ENCODE peak calls at places on chromosome 15, in five cellular contexts. T is SJSA1, C is transverse colon, K is iPS DF 6.9, I is BE2C. H is an unnamed sample.

GRCh38 chr15:40091861-40092415 is 16.7 kb downstream of the BMF start:
- DNase-seq in T (no peak), C (no peak), K (no peak), I (no peak), H (no peak)

GRCh38 chr15:76169013-76169412 is 109.2 kb downstream of the TMEM266 start:
- DNase-seq in T (peak; percentile 21), C (no peak), K (no peak), I (no peak), H (no peak)

GRCh38 chr15:60760646-60761504 is 281.9 kb upstream of the ICE2 start:
- DNase-seq in T (peak; percentile 52), C (no peak), K (no peak), I (no peak), H (no peak)

GRCh38 chr15:70023769-70024491 is 73.8 kb downstream of the TLE3 start:
- DNase-seq in T (peak; percentile 61), C (peak; percentile 25), K (no peak), I (no peak), H (no peak)

GRCh38 chr15:91480426-91480825 is 373.1 kb upstream of the SLCO3A1 start:
- DNase-seq in T (no peak), C (no peak), K (no peak), I (no peak), H (no peak)

GRCh38 chr15:58410353-58410752 is 21.4 kb upstream of the LIPC start:
- DNase-seq in T (peak; percentile 28), C (no peak), K (no peak), I (no peak), H (no peak)

GRCh38 chr15:68983821-68984517 is 30.5 kb upstream of the NOX5 start:
- DNase-seq in T (no peak), C (no peak), K (no peak), I (no peak), H (no peak)

GRCh38 chr15:69631978-69632377 is 179.4 kb downstream of the RPLP1 start:
- DNase-seq in T (no peak), C (no peak), K (no peak), I (no peak), H (no peak)

GRCh38 chr15:51493892-51494291 is 128.7 kb downstream of the DMXL2 start:
- DNase-seq in T (peak; percentile 44), C (no peak), K (no peak), I (no peak), H (no peak)

GRCh38 chr15:91075761-91076160 is 24.3 kb upstream of the SV2B start:
- DNase-seq in T (no peak), C (no peak), K (no peak), I (no peak), H (no peak)

GRCh38 chr15:29925227-29926082 is 103.2 kb upstream of the TJP1 start:
- DNase-seq in T (peak; percentile 90), C (peak; percentile 63), K (peak; percentile 82), I (peak; percentile 82), H (peak; percentile 67)

GRCh38 chr15:56631765-56632164 is 101.5 kb downstream of the ZNF280D start:
- DNase-seq in T (no peak), C (no peak), K (no peak), I (no peak), H (no peak)

GRCh38 chr15:77380033-77380432 is 39.9 kb downstream of the PEAK1 start:
- DNase-seq in T (no peak), C (no peak), K (no peak), I (no peak), H (no peak)

GRCh38 chr15:58875343-58875742 is 58.1 kb downstream of the SLTM start:
- DNase-seq in T (no peak), C (no peak), K (no peak), I (no peak), H (no peak)

GRCh38 chr15:85793641-85794597 is 806 bp downstream of the KLHL25 start:
- DNase-seq in T (no peak), C (peak; percentile 53), K (no peak), I (peak; percentile 50), H (peak; percentile 68)

GRCh38 chr15:77496710-77497107 is 76.0 kb downstream of the HMG20A start:
- DNase-seq in T (peak; percentile 93), C (peak; percentile 85), K (no peak), I (peak; percentile 87), H (peak; percentile 81)

GRCh38 chr15:86743283-86743903 is 663.7 kb downstream of the AGBL1 start:
- DNase-seq in T (peak; percentile 9), C (peak; percentile 64), K (peak; percentile 66), I (peak; percentile 61), H (peak; percentile 65)

GRCh38 chr15:55234104-55234799 is 37.5 kb upstream of the RSL24D1 start:
- DNase-seq in T (no peak), C (no peak), K (no peak), I (no peak), H (no peak)

GRCh38 chr15:83904107-83904720 is 250.3 kb downstream of the ADAMTSL3 start:
- DNase-seq in T (peak; percentile 17), C (peak; percentile 15), K (no peak), I (no peak), H (no peak)

GRCh38 chr15:48891229-48891765 is 13.4 kb downstream of the EID1 start:
- DNase-seq in T (no peak), C (no peak), K (no peak), I (no peak), H (no peak)

GRCh38 chr15:83694538-83694937 is 40.6 kb downstream of the ADAMTSL3 start:
- DNase-seq in T (no peak), C (no peak), K (no peak), I (no peak), H (no peak)

GRCh38 chr15:49225572-49226281 is 55.7 kb downstream of the GALK2 start:
- DNase-seq in T (peak; percentile 17), C (no peak), K (peak; percentile 39), I (peak; percentile 76), H (no peak)

GRCh38 chr15:95431518-95431917 is 899.0 kb upstream of the NR2F2 start:
- DNase-seq in T (no peak), C (no peak), K (no peak), I (no peak), H (no peak)

GRCh38 chr15:95429345-95429744 is 901.2 kb upstream of the NR2F2 start:
- DNase-seq in T (no peak), C (no peak), K (no peak), I (no peak), H (no peak)

DNA sequence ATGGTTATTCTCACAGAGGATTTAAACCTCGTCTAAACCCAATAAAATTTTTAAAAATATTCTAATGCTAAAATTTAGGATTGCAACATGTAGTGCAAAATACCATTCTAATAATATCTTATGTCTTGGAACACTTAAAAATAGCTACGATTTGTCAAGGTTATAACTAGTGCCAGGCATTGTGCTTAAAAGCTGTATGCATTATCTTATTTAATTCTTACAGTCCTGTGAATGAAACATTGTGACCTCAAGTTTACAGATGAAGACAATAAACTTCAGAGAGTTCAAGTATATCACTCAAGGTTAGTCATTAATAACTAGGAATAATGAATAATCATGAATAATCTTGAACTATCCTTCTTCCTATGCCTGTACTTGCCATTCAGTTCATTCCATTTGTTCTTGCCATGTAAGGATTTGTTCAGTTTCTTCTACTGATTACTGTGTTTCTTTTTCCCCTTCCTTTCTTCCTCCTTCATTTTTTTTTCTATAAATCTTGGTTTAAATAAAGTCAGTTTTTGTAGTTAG is 897.6 kb upstream of the NR2F2 start:
- DNase-seq in T (no peak), C (no peak), K (no peak), I (no peak), H (no peak)
- H3K9me3 ChIP-seq in T (no peaks in the 10 kb centered on the region), C (no peaks in the 10 kb centered on the region), K (no peaks in the 10 kb centered on the region), I (no peaks in the 10 kb centered on the region), H (no peaks in the 10 kb centered on the region)

DNA sequence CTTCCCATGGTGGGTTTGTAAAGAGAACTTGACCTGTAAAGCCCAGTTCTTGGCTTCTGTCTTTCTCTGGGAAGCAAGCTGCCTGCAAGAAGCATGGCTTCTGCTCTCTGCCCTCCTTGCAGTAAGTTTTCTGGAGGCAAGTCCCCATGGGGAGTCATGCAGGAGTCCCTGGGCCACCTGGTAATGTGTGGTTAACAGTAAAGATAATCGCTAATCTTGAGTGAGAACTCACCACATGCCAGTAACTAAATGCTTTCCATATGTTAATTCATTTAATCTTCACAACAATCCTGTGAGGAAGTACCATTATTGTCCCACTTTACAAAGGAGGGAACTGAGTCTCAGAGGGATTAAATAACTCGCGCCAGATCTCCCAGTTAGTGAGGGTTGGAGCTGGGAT is 4.2 kb downstream of the CAPN3 start:
- DNase-seq in T (no peak), C (no peak), K (no peak), I (no peak), H (no peak)
- H3K9me3 ChIP-seq in T (no peaks in the 10 kb centered on the region), C (no peaks in the 10 kb centered on the region), K (no peaks in the 10 kb centered on the region), I (no peaks in the 10 kb centered on the region), H (no peaks in the 10 kb centered on the region)

GRCh38 chr15:47756872-47757271 is 39.6 kb downstream of the SEMA6D start:
- DNase-seq in T (peak; percentile 37), C (peak; percentile 51), K (no peak), I (no peak), H (peak; percentile 30)
- H3K9me3 ChIP-seq in T (no peaks in the 10 kb centered on the region), C (peaks cover 22% of the 10 kb centered on the region), K (no peaks in the 10 kb centered on the region), I (peaks cover 2% of the 10 kb centered on the region), H (no peaks in the 10 kb centered on the region)

GRCh38 chr15:25170781-25171110 is 216.0 kb downstream of the SNRPN start:
- DNase-seq in T (no peak), C (no peak), K (no peak), I (no peak), H (no peak)
- H3K9me3 ChIP-seq in T (peaks cover 29% of the 10 kb centered on the region), C (peaks cover 25% of the 10 kb centered on the region), K (peaks cover 6% of the 10 kb centered on the region), I (peaks cover 2% of the 10 kb centered on the region), H (peaks cover 6% of the 10 kb centered on the region)

GRCh38 chr15:25236143-25236860 is 202.5 kb downstream of the UBE3A start:
- DNase-seq in T (no peak), C (no peak), K (no peak), I (no peak), H (no peak)
- H3K9me3 ChIP-seq in T (no peaks in the 10 kb centered on the region), C (peaks cover 4% of the 10 kb centered on the region), K (peaks cover 17% of the 10 kb centered on the region), I (peaks cover 5% of the 10 kb centered on the region), H (no peaks in the 10 kb centered on the region)

DNA sequence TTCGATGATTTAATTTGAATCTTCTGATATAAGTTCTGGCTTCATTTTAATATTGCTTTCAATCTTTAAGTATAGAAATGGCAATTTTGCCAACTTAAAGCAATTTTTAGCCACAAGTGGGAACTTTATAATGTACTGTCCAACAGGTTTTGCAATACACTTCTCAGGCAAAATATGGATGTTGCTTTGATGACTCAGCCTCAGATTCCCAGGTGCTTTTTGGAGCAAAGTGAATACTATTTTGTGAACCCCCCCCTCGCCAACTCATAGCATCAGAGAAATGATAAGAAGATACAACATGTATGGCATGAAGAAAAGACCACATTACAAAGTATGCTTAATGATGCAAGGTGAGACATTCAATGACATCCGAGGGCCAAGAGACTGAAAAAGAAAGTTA is 158.1 kb downstream of the GABRB3 start:
- DNase-seq in T (no peak), C (no peak), K (no peak), I (no peak), H (no peak)
- H3K9me3 ChIP-seq in T (no peaks in the 10 kb centered on the region), C (peaks cover 13% of the 10 kb centered on the region), K (no peaks in the 10 kb centered on the region), I (no peaks in the 10 kb centered on the region), H (no peaks in the 10 kb centered on the region)

GRCh38 chr15:99921086-99921485 is 187.8 kb upstream of the LYSMD4 start:
- DNase-seq in T (no peak), C (no peak), K (no peak), I (no peak), H (no peak)
- H3K9me3 ChIP-seq in T (no peaks in the 10 kb centered on the region), C (no peaks in the 10 kb centered on the region), K (no peaks in the 10 kb centered on the region), I (no peaks in the 10 kb centered on the region), H (no peaks in the 10 kb centered on the region)

H was measured in colonic mucosa.